ENCODE peak calls at places on chromosomes 4 and X, in nine cellular contexts. S is H9; Q is transverse colon; H is neuronal stem cell; Z is tibial artery; C is RWPE2; W is mammary epithelial cell; N is hepatocyte; M is CD4-positive, CD25-positive, alpha-beta regulatory T cell. O is an unnamed sample.

GRCh38 chrX:29419774-29420553 is 795.4 kb upstream of the MAGEB2 start:
- DNase-seq in Q (no peak), M (no peak), H (no peak), N (peak), W (no peak), Z (no peak), C (no peak), S (no peak), O (no peak)

GRCh38 chrX:14753436-14753835 is 119.4 kb downstream of the FANCB start:
- DNase-seq in S (no peak), W (no peak), C (no peak), Q (no peak), Z (no peak), H (no peak), M (no peak), N (no peak), O (no peak)

GRCh38 chrX:120739300-120739699 is 109.4 kb upstream of the C1GALT1C1 start:
- DNase-seq in W (no peak), C (no peak), Q (no peak), N (no peak), H (no peak), S (no peak), M (no peak), Z (no peak), O (no peak)

GRCh38 chr4:20019310-20020015 is 232.2 kb upstream of the SLIT2 start:
- DNase-seq in Z (no peak), C (no peak), S (no peak), H (no peak), N (no peak), M (no peak), Q (peak), W (no peak), O (no peak)

GRCh38 chr4:118004088-118004487 is 30.2 kb upstream of the NDST3 start:
- DNase-seq in S (no peak), Z (no peak), W (no peak), H (no peak), N (no peak), C (no peak), Q (no peak), M (no peak), O (no peak)

GRCh38 chrX:40468033-40468979 is 112.5 kb upstream of the ATP6AP2 start:
- DNase-seq in W (peak), C (no peak), H (no peak), N (peak), S (peak), Q (peak), M (no peak), Z (peak), O (no peak)

GRCh38 chr4:14404730-14405129 is 597.6 kb upstream of the CPEB2 start:
- DNase-seq in W (no peak), S (no peak), Q (no peak), N (no peak), M (no peak), Z (no peak), C (no peak), H (no peak), O (no peak)

GRCh38 chrX:134460005-134460860 is at the start of gene HPRT1:
- DNase-seq in Q (peak), C (peak), S (peak), N (peak), H (peak), Z (peak), W (peak), M (peak), O (no peak)

GRCh38 chrX:129720741-129721140 is 18.0 kb upstream of the XPNPEP2 start:
- DNase-seq in H (no peak), S (no peak), M (no peak), C (no peak), N (no peak), W (no peak), Q (no peak), Z (no peak), O (no peak)

GRCh38 chr4:95161781-95162469 is 386.8 kb downstream of the UNC5C start:
- DNase-seq in M (no peak), N (no peak), C (no peak), S (no peak), Q (no peak), W (no peak), H (no peak), Z (no peak), O (no peak)

GRCh38 chr4:15504041-15504440 is 34.4 kb downstream of the CC2D2A start:
- DNase-seq in W (no peak), S (no peak), M (no peak), Q (no peak), N (no peak), C (no peak), H (no peak), Z (no peak), O (no peak)

GRCh38 chrX:133249659-133250058 is 31.5 kb upstream of the TFDP3 start:
- DNase-seq in N (no peak), S (no peak), W (no peak), Q (no peak), H (no peak), C (no peak), Z (no peak), M (no peak), O (no peak)

GRCh38 chrX:133258481-133258880 is 40.3 kb upstream of the TFDP3 start:
- DNase-seq in M (no peak), N (no peak), H (no peak), Q (no peak), Z (no peak), S (no peak), W (peak), C (no peak), O (no peak)

GRCh38 chrX:133250184-133251080 is 32.3 kb upstream of the TFDP3 start:
- DNase-seq in Q (no peak), C (no peak), N (no peak), H (no peak), M (no peak), S (no peak), W (no peak), Z (no peak), O (no peak)

GRCh38 chrX:133254666-133255065 is 36.5 kb upstream of the TFDP3 start:
- DNase-seq in Q (no peak), S (no peak), N (no peak), M (no peak), Z (no peak), W (peak), H (no peak), C (no peak), O (peak)
- H3K27ac ChIP-seq in Q (no peak), S (no peak), N (no peak), M (no peak), Z (no peak), W (no peak), H (no peak), C (no peak), O (no peak)

GRCh38 chr4:6847134-6847533 is 62.5 kb upstream of the TBC1D14 start:
- DNase-seq in N (no peak), W (no peak), H (no peak), Q (no peak), S (no peak), Z (no peak), M (no peak), C (no peak), O (no peak)
- H3K27ac ChIP-seq in N (no peak), W (no peak), H (no peak), Q (no peak), S (no peak), Z (no peak), M (no peak), C (no peak), O (no peak)

GRCh38 chr4:182143822-182144620 is 99.2 kb upstream of the TENM3 start:
- DNase-seq in S (peak), M (no peak), Q (peak), N (peak), Z (no peak), C (peak), W (peak), H (peak), O (no peak)
- H3K27ac ChIP-seq in S (no peak), M (no peak), Q (peak), N (peak), Z (no peak), C (peak), W (peak), H (peak), O (peak)

GRCh38 chr4:10608501-10609219 is 75.9 kb downstream of the CLNK start:
- DNase-seq in H (no peak), S (no peak), Q (no peak), M (no peak), W (no peak), Z (no peak), C (no peak), N (no peak), O (no peak)

GRCh38 chr4:10612476-10612875 is 72.1 kb downstream of the CLNK start:
- DNase-seq in N (no peak), S (no peak), H (no peak), C (no peak), M (no peak), Q (no peak), Z (no peak), W (no peak), O (no peak)

GRCh38 chr4:10613926-10614478 is 70.6 kb downstream of the CLNK start:
- DNase-seq in C (no peak), W (no peak), M (no peak), H (no peak), N (no peak), S (no peak), Z (no peak), Q (no peak), O (no peak)

GRCh38 chr4:10607206-10607605 is 77.4 kb downstream of the CLNK start:
- DNase-seq in N (no peak), M (no peak), H (no peak), S (no peak), Q (no peak), C (no peak), W (no peak), Z (no peak), O (no peak)

GRCh38 chr4:10611673-10612072 is 72.9 kb downstream of the CLNK start:
- DNase-seq in C (peak), Z (no peak), W (peak), S (no peak), N (peak), M (no peak), Q (no peak), H (no peak), O (no peak)
- H3K27ac ChIP-seq in C (peak), Z (no peak), W (peak), S (no peak), N (no peak), M (no peak), Q (no peak), H (no peak), O (no peak)

GRCh38 chr4:163606885-163607284 is 112.4 kb downstream of the TMA16 start:
- DNase-seq in W (no peak), Q (no peak), M (no peak), N (no peak), S (no peak), C (no peak), Z (no peak), H (no peak), O (no peak)
- H3K27ac ChIP-seq in W (no peak), Q (no peak), M (no peak), N (no peak), S (no peak), C (no peak), Z (no peak), H (no peak), O (no peak)